ENCODE peak calls at places on chromosomes 12 and 14, in four cellular contexts. Y, V, O and D are unnamed samples.
A peak's percentile ranks its signal among the peaks of the same experiment; 100 is the strongest.

GRCh38 chr14:68864301-68864810 is 71.5 kb upstream of the ZFP36L1 start:
- DNase-seq in Y (no peak), V (no peak), O (no peak), D (no peak)

GRCh38 chr14:72512925-72513324 is 381.0 kb downstream of the DPF3 start:
- DNase-seq in Y (no peak), V (no peak), O (no peak), D (no peak)

GRCh38 chr14:100320157-100320856 is 2.8 kb upstream of the SLC25A47 start:
- DNase-seq in Y (no peak), V (no peak), O (no peak), D (no peak)

GRCh38 chr14:106417224-106418049 is 891.1 kb downstream of the TMEM121 start:
- DNase-seq in Y (peak; percentile 32), V (no peak), O (peak; percentile 58), D (peak; percentile 61)

GRCh38 chr12:7716391-7716790 is 5.2 kb downstream of the DPPA3 start:
- DNase-seq in Y (no peak), V (no peak), O (no peak), D (no peak)

GRCh38 chr12:103012884-103013283 is 55.4 kb downstream of the ASCL1 start:
- DNase-seq in Y (peak; percentile 68), V (no peak), O (no peak), D (no peak)

GRCh38 chr14:64502476-64503183 is 1.0 kb downstream of the ZBTB25 start:
- DNase-seq in Y (no peak), V (peak; percentile 69), O (peak; percentile 12), D (no peak)

GRCh38 chr14:54564071-54564798 is 2.7 kb upstream of the SAMD4A start:
- DNase-seq in Y (no peak), V (no peak), O (no peak), D (no peak)

GRCh38 chr14:101587403-101587998 is 26.2 kb downstream of the DIO3 start:
- DNase-seq in Y (no peak), V (no peak), O (peak; percentile 79), D (peak; percentile 58)

GRCh38 chr12:6915023-6915788 is 826 bp downstream of the ENO2 start:
- DNase-seq in Y (peak; percentile 86), V (peak; percentile 67), O (peak; percentile 96), D (no peak)

GRCh38 chr12:132379576-132379975 is 50.2 kb upstream of the GALNT9 start:
- DNase-seq in Y (no peak), V (no peak), O (no peak), D (peak; percentile 31)

GRCh38 chr14:36941783-36942521 is 230.5 kb downstream of the SLC25A21 start:
- DNase-seq in Y (peak; percentile 60), V (peak; percentile 71), O (peak; percentile 56), D (no peak)

GRCh38 chr12:108722992-108723766 is 8.1 kb downstream of the CORO1C start:
- DNase-seq in Y (no peak), V (peak; percentile 82), O (no peak), D (no peak)

GRCh38 chr12:106771425-106771824 is 3.1 kb upstream of the RIC8B start:
- DNase-seq in Y (no peak), V (no peak), O (no peak), D (no peak)

GRCh38 chr12:24200013-24200412 is 250.5 kb upstream of the SOX5 start:
- DNase-seq in Y (no peak), V (no peak), O (no peak), D (no peak)

GRCh38 chr14:46344327-46344937 is 307.1 kb downstream of the RPL10L start:
- DNase-seq in Y (peak; percentile 34), V (no peak), O (peak; percentile 28), D (no peak)

GRCh38 chr14:77014004-77014604 is 14.4 kb downstream of the IRF2BPL start:
- DNase-seq in Y (no peak), V (peak; percentile 87), O (no peak), D (no peak)

GRCh38 chr14:67395086-67395875 is 16.7 kb downstream of the PLEK2 start:
- DNase-seq in Y (no peak), V (no peak), O (no peak), D (no peak)

GRCh38 chr12:64618953-64619590 is 8.8 kb downstream of the RASSF3 start:
- DNase-seq in Y (no peak), V (no peak), O (no peak), D (no peak)

GRCh38 chr12:69330475-69331473 is 17.4 kb upstream of the LYZ start:
- DNase-seq in Y (peak; percentile 84), V (no peak), O (peak; percentile 16), D (no peak)

GRCh38 chr14:104932676-104933631 is 8.3 kb downstream of the PLD4 start:
- DNase-seq in Y (peak; percentile 75), V (peak; percentile 95), O (peak; percentile 86), D (peak; percentile 85)
- H3K27ac ChIP-seq in Y (no peak overlapping the region), V (peak overlapping the region; percentile 74), O (peak overlapping the region; percentile 81), D (no peak overlapping the region)

GRCh38 chr12:98422809-98423208 is 92.6 kb upstream of the TMPO start:
- DNase-seq in Y (peak; percentile 71), V (no peak), O (peak; percentile 41), D (no peak)
- TF ChIP-seq CTCF in Y (peak; percentile 67), V (no peak), O (peak; percentile 57), D (no peak)

GRCh38 chr12:12823811-12824210 is 10.7 kb downstream of the DDX47 start:
- DNase-seq in Y (no peak), V (no peak), O (no peak), D (no peak)

GRCh38 chr12:12822886-12823285 is 9.7 kb downstream of the DDX47 start:
- DNase-seq in Y (no peak), V (no peak), O (no peak), D (no peak)

GRCh38 chr12:12819752-12820311 is 6.7 kb downstream of the DDX47 start:
- DNase-seq in Y (no peak), V (no peak), O (no peak), D (no peak)

GRCh38 chr12:12823308-12823707 is 10.2 kb downstream of the DDX47 start:
- DNase-seq in Y (no peak), V (no peak), O (no peak), D (no peak)

GRCh38 chr12:12821975-12822374 is 8.8 kb downstream of the DDX47 start:
- DNase-seq in Y (no peak), V (no peak), O (no peak), D (no peak)
- H3K27ac ChIP-seq in Y (no peak overlapping the region), V (no peak overlapping the region), O (no peak overlapping the region), D (peak overlapping the region; percentile 88)

GRCh38 chr12:124273630-124274029 is 21.3 kb upstream of the RFLNA start:
- DNase-seq in Y (peak; percentile 89), V (no peak), O (peak; percentile 90), D (no peak)
- TF ChIP-seq CTCF in Y (peak; percentile 62), V (no peak), O (peak; percentile 73), D (peak; percentile 30)

GRCh38 chr14:34219661-34220060 is 242.4 kb downstream of the SPTSSA start:
- DNase-seq in Y (no peak), V (no peak), O (no peak), D (no peak)
- H3K27ac ChIP-seq in Y (no peak overlapping the region), V (peak overlapping the region; percentile 52), O (no peak overlapping the region), D (peak overlapping the region; percentile 95)